ENCODE peak calls at places on chromosome X, in eight cellular contexts. W, J, Z, L, B, N, E and C are unnamed samples.
A peak's percentile ranks its signal among the peaks of the same experiment; 100 is the strongest.

GRCh38 chrX:120450163-120450562 is 18.9 kb downstream of the LAMP2 start:
- DNase-seq in W (no peak), J (no peak), Z (no peak), L (no peak), B (no peak), N (peak; percentile 16), E (no peak), C (no peak)

GRCh38 chrX:33434256-33435092 is 223.1 kb upstream of the DMD start:
- DNase-seq in W (no peak), J (peak; percentile 23), Z (peak; percentile 55), L (peak; percentile 10), B (peak; percentile 73), N (peak; percentile 20), E (no peak), C (peak; percentile 25)

GRCh38 chrX:38583185-38583584 is 21.8 kb downstream of the TSPAN7 start:
- DNase-seq in W (no peak), J (no peak), Z (no peak), L (no peak), B (no peak), N (no peak), E (no peak), C (no peak)

GRCh38 chrX:14616876-14617275 is 87.5 kb downstream of the GLRA2 start:
- DNase-seq in W (no peak), J (no peak), Z (no peak), L (no peak), B (no peak), N (no peak), E (no peak), C (no peak)

GRCh38 chrX:123881330-123881729 is 21.5 kb downstream of the XIAP start:
- DNase-seq in W (no peak), J (no peak), Z (no peak), L (no peak), B (no peak), N (no peak), E (no peak), C (no peak)

GRCh38 chrX:152170621-152171020 is 32.2 kb upstream of the MAGEA10 start:
- DNase-seq in W (no peak), J (no peak), Z (no peak), L (no peak), B (no peak), N (no peak), E (no peak), C (no peak)

GRCh38 chrX:13223868-13224555 is 95.8 kb downstream of the ATXN3L start:
- DNase-seq in W (no peak), J (peak; percentile 88), Z (no peak), L (no peak), B (no peak), N (peak; percentile 96), E (no peak), C (peak; percentile 85)

GRCh38 chrX:36978886-36979285 is 29.3 kb upstream of the FAM47C start:
- DNase-seq in W (no peak), J (peak; percentile 15), Z (no peak), L (no peak), B (no peak), N (peak; percentile 31), E (no peak), C (peak; percentile 14)

GRCh38 chrX:101602077-101602476 is 15.7 kb downstream of the ARMCX6 start:
- DNase-seq in W (no peak), J (no peak), Z (no peak), L (no peak), B (no peak), N (no peak), E (no peak), C (peak; percentile 79)

GRCh38 chrX:9341305-9342201 is 123.3 kb upstream of the TBL1X start:
- DNase-seq in W (peak; percentile 57), J (no peak), Z (peak; percentile 24), L (peak; percentile 55), B (peak; percentile 84), N (no peak), E (peak; percentile 73), C (no peak)

GRCh38 chrX:13277539-13277938 is 42.3 kb downstream of the ATXN3L start:
- DNase-seq in W (no peak), J (no peak), Z (no peak), L (no peak), B (no peak), N (no peak), E (no peak), C (no peak)

GRCh38 chrX:155967653-155968052 is 29.8 kb upstream of the IL9R start:
- DNase-seq in W (no peak), J (no peak), Z (no peak), L (no peak), B (no peak), N (peak; percentile 4), E (no peak), C (peak; percentile 4)
- H3K4me3 ChIP-seq in W (no peak overlapping the region), J (no peak overlapping the region), Z (no peak overlapping the region), L (no peak overlapping the region), B (no peak overlapping the region), N (no peak overlapping the region), E (no peak overlapping the region), C (no peak overlapping the region)

DNA sequence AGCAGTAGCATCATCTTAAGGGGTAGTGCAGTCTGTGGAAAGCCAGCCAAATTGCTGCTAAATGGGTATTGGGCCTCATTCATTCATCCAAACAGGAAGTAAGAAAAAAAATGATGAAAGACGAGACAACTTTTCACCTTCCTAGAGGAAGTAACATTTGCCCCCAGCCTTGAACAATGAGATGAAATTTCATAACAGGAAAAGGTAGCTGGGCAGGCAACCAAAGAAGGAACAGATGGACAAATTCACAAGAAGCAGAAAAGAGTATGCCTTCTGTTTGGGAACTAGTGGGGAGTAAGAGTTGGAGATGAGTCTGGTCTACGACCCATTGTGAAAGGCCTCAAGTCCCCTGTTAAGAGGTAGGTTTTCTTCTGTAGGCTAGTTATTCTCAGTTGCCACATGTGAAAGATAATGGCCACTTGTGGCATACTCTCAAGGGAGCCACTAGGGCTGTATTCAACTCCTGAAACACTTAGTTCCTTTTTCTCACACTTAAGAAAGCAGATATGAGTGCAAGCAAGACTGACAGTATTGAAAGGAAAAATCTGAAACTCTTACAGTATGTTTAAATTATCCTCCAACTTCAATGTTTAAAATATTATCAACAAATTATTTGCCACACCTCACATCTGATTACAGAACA is 190.4 kb downstream of the AR start:
- DNase-seq in W (no peak), J (no peak), Z (no peak), L (no peak), B (no peak), N (no peak), E (no peak), C (no peak)
- TF ChIP-seq CTCF in W (no peak), J (no peak), Z (no peak), L (no peak), B (no peak), N (no peak), E (no peak), C (no peak)

GRCh38 chrX:30592846-30593245 is 15.3 kb upstream of the TASL start:
- DNase-seq in W (no peak), J (no peak), Z (no peak), L (no peak), B (no peak), N (no peak), E (no peak), C (no peak)
- H3K4me3 ChIP-seq in W (no peak overlapping the region), J (no peak overlapping the region), Z (no peak overlapping the region), L (no peak overlapping the region), B (no peak overlapping the region), N (no peak overlapping the region), E (no peak overlapping the region), C (no peak overlapping the region)

GRCh38 chrX:103793541-103793932 is 16.9 kb downstream of the PLP1 start:
- DNase-seq in W (no peak), J (no peak), Z (no peak), L (no peak), B (no peak), N (peak; percentile 51), E (no peak), C (no peak)

GRCh38 chrX:103792916-103793540 is 16.4 kb downstream of the PLP1 start:
- DNase-seq in W (no peak), J (peak; percentile 28), Z (no peak), L (no peak), B (no peak), N (peak; percentile 77), E (no peak), C (peak; percentile 81)

GRCh38 chrX:103800318-103800717 is 23.7 kb downstream of the PLP1 start:
- DNase-seq in W (no peak), J (no peak), Z (no peak), L (no peak), B (no peak), N (no peak), E (no peak), C (no peak)

GRCh38 chrX:103794117-103794516 is 17.5 kb downstream of the PLP1 start:
- DNase-seq in W (no peak), J (no peak), Z (no peak), L (no peak), B (no peak), N (peak; percentile 51), E (no peak), C (peak; percentile 23)

DNA sequence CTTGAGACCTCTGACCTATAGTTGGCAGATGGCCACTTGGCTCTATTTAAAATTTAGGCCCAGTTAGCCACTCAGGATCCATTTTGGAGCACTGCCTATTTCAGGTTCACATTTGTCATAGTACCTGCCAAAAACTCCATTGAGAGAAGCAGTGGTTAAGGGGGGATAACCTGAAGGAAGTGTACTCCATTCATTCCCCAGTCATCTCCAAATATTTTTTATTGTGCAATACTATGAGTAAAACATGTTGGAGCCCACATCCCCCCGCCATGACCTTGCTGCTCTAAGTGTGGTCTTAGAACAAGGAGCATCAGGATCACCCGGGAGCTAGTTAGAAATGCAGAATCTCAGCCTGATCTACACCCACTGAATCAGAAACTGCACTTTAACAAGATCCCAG is 21.1 kb downstream of the PLP1 start:
- DNase-seq in W (no peak), J (no peak), Z (no peak), L (no peak), B (no peak), N (peak; percentile 12), E (no peak), C (no peak)
- TF ChIP-seq CTCF in W (no peak), J (no peak), Z (no peak), L (no peak), B (no peak), N (no peak), E (no peak), C (no peak)

DNA sequence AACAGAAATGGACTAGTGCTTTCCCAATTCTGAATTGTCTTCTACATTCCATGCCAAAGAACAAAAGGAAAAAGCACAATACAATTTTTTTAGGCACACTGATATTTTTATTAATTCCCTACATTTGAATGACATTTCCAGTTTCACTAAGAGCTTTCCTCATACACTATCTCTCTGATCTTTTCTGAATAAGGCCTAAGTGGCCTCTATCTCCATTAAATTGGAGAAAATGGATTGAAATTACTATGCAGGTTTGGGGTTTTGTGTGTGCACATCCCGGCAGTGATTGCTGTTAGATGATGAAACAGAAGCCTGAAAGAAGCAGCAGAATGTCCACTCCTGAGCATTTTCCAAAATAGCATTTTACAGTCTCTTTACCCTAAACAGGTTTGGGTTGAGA is 104.0 kb downstream of the ATP11C start:
- DNase-seq in W (no peak), J (no peak), Z (no peak), L (no peak), B (no peak), N (no peak), E (no peak), C (no peak)
- H3K4me3 ChIP-seq in W (no peak overlapping the region), J (no peak overlapping the region), Z (no peak overlapping the region), L (no peak overlapping the region), B (no peak overlapping the region), N (no peak overlapping the region), E (no peak overlapping the region), C (no peak overlapping the region)

GRCh38 chrX:106178826-106179225 is 10.7 kb downstream of the PWWP3B start:
- DNase-seq in W (no peak), J (peak; percentile 8), Z (no peak), L (no peak), B (no peak), N (no peak), E (no peak), C (peak; percentile 44)
- TF ChIP-seq CTCF in W (no peak), J (peak; percentile 19), Z (no peak), L (no peak), B (no peak), N (no peak), E (no peak), C (no peak)